ENCODE peak calls at places on chromosomes 13 and 19, in eight cellular contexts. X is GM23338, R is suprapubic skin, Y is spleen, U is vagina, Q is transverse colon, G is esophagus muscularis mucosa, M is sigmoid colon. I is an unnamed sample. For H3K36me3, the result is how much of the 10 kb centered on the place peaks cover.

GRCh38 chr19:55088543-55089265 is 13.0 kb downstream of the EPS8L1 start:
- DNase-seq in X (peak), R (no peak), Y (peak), U (no peak), Q (peak), G (no peak), M (peak), I (peak)

GRCh38 chr19:38726761-38727301 is 17.4 kb downstream of the CAPN12 start:
- DNase-seq in X (no peak), R (no peak), Y (no peak), U (no peak), Q (no peak), G (no peak), M (no peak), I (no peak)

GRCh38 chr13:70520275-70520674 is 412.0 kb upstream of the KLHL1 start:
- DNase-seq in X (no peak), R (no peak), Y (no peak), U (no peak), Q (no peak), G (no peak), M (no peak), I (no peak)

GRCh38 chr19:9431475-9431874 is 3.9 kb downstream of the ZNF266 start:
- DNase-seq in X (peak), R (no peak), Y (no peak), U (no peak), Q (no peak), G (no peak), M (no peak), I (no peak)

GRCh38 chr13:45341799-45342584 is 1.0 kb upstream of the TPT1 start:
- DNase-seq in X (no peak), R (no peak), Y (no peak), U (no peak), Q (peak), G (no peak), M (peak), I (no peak)

GRCh38 chr19:32421589-32422361 is 16.2 kb downstream of the DPY19L3 start:
- DNase-seq in X (no peak), R (no peak), Y (no peak), U (no peak), Q (no peak), G (no peak), M (no peak), I (no peak)

GRCh38 chr13:28576037-28576436 is 81.1 kb upstream of the FLT1 start:
- DNase-seq in X (no peak), R (no peak), Y (no peak), U (no peak), Q (no peak), G (no peak), M (no peak), I (no peak)

GRCh38 chr19:48415395-48415794 is 21.9 kb downstream of the GRIN2D start:
- DNase-seq in X (peak), R (peak), Y (peak), U (no peak), Q (peak), G (no peak), M (peak), I (peak)

GRCh38 chr13:97191615-97192014 is 30.5 kb upstream of the MBNL2 start:
- DNase-seq in X (no peak), R (no peak), Y (no peak), U (no peak), Q (no peak), G (no peak), M (no peak), I (no peak)

GRCh38 chr19:1035998-1036621 is 3.8 kb upstream of the ABCA7 start:
- DNase-seq in X (peak), R (no peak), Y (peak), U (no peak), Q (peak), G (no peak), M (no peak), I (no peak)
- TF ChIP-seq POLR2AphosphoS5 in X (no peak), R (no peak), Y (peak), U (no peak), Q (no peak), G (no peak), M (no peak), I (no peak)

DNA sequence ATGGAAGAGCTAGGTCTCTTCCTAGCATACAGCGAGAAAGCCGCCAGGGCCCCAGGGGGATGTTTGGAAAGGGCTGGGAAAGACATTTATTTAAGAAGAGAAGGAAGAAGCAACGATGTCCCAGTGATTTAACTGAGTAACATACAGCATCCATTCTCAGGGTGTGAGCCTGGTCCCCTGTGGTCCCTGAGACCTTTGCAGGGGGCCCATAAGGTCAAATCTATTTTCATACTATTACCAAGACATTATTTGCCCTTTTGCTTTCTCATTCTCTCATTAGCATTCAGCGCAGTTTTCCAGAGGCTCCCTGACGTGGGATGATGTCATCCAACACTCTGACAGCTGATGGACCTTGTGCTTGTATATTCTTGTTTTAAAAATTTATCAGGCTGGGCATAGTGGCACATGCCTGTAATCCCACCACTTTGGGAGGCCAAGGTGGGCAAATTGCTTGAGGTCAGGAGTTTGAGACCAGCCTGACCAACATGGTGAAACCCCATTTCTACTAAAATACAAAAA is 18.3 kb upstream of the HNRNPUL1 start:
- DNase-seq in X (no peak), R (no peak), Y (no peak), U (no peak), Q (no peak), G (no peak), M (no peak), I (no peak)
- H3K36me3 ChIP-seq in X (under half), R (half or more), Y (under half), U (half or more), Q (under half), G (half or more), M (half or more), I (under half)

GRCh38 chr19:41235480-41235879 is 16.5 kb downstream of the AXL start:
- DNase-seq in X (no peak), R (no peak), Y (no peak), U (no peak), Q (no peak), G (no peak), M (no peak), I (no peak)

GRCh38 chr19:41234512-41235208 is 15.6 kb downstream of the AXL start:
- DNase-seq in X (no peak), R (no peak), Y (no peak), U (no peak), Q (no peak), G (no peak), M (no peak), I (no peak)

GRCh38 chr19:41239363-41239762 is 20.3 kb downstream of the AXL start:
- DNase-seq in X (no peak), R (no peak), Y (no peak), U (no peak), Q (peak), G (no peak), M (no peak), I (no peak)

GRCh38 chr19:41239961-41240574 is 21.0 kb downstream of the AXL start:
- DNase-seq in X (no peak), R (no peak), Y (no peak), U (no peak), Q (no peak), G (no peak), M (no peak), I (no peak)

GRCh38 chr19:41238244-41238643 is 19.2 kb downstream of the AXL start:
- DNase-seq in X (no peak), R (no peak), Y (no peak), U (no peak), Q (no peak), G (no peak), M (no peak), I (no peak)
- TF ChIP-seq POLR2AphosphoS5 in X (no peak), R (no peak), Y (peak), U (peak), Q (no peak), G (no peak), M (no peak), I (no peak)

DNA sequence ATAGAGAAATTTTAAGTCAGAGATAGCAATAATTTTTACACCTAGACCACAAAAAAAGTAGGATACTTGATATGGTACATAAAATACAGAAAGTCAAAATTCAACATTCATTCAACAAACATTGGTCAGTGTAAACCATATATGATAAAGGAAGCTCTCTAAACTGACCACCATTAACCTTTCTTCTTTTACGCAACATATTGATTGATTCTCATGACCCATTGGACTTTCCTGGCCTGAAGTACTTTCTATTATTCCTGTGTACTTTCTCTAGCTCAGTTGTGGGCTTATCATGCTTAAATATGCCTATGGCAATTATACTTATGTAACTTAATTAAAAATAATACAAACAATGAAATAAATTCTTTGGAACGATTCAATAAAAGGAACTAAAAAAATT is 10.7 kb downstream of the PIBF1 start:
- DNase-seq in X (no peak), R (no peak), Y (no peak), U (no peak), Q (no peak), G (no peak), M (no peak), I (no peak)
- H3K36me3 ChIP-seq in X (under half), R (half or more), Y (half or more), U (under half), Q (under half), G (half or more), M (half or more), I (under half)

GRCh38 chr19:40090256-40091204 is at the start of gene ZNF780A:
- DNase-seq in X (peak), R (peak), Y (peak), U (no peak), Q (peak), G (peak), M (peak), I (peak)
- TF ChIP-seq POLR2AphosphoS5 in X (peak), R (no peak), Y (peak), U (peak), Q (peak), G (peak), M (peak), I (peak)

DNA sequence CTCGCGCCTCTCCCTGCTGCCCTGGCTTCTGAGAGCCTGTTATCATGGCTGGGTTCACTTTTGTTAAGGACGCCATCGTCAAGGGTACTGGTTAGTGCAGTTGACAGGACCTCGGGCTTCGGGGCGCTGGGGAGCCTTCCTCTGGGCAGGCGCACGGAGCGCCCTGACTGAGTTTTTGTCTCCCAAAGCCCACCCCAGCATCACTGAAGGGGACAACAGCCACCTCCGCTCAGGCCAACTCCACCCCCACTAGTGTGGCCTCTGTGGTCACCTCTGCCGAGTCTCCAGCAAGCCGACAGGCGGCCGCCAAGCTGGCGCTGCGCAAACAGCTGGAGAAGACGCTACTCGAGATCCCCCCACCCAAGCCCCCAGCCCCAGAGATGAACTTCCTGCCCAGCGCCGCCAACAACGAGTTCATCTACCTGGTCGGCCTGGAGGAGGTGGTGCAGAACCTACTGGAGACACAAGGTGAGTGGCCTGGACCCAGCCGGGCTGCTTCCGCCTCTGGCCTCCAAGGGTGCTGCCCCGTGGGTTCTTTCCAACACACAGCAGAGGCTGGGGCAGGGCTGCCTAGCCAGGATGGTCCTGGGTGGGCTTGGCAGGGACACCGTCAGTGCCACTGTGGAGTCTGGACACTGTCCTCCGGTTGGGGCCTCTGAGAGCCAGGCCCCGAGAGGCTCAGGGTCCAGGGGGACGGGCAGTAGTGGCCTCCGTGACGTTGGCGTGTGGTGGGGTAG is 16.9 kb downstream of the TSSK6 start:
- DNase-seq in X (no peak), R (no peak), Y (peak), U (no peak), Q (no peak), G (no peak), M (no peak), I (no peak)
- H3K36me3 ChIP-seq in X (under half), R (half or more), Y (half or more), U (half or more), Q (under half), G (half or more), M (half or more), I (under half)